ENCODE peak calls at places on chromosomes 2 and 18, in five cellular contexts. H is HCT116, L is K562, C is HepG2, N is H1. E is an unnamed sample.
A peak's percentile ranks its signal among the peaks of the same experiment; 100 is the strongest.

GRCh38 chr18:63907649-63908048 is at the start of gene SERPINB10:
- DNase-seq in H (no peak), L (no peak), C (no peak), N (no peak), E (no peak)

GRCh38 chr2:11669454-11670291 is at the start of gene NTSR2:
- DNase-seq in H (no peak), L (peak; percentile 21), C (peak; percentile 51), N (peak; percentile 65), E (peak; percentile 81)

GRCh38 chr18:41938445-41938844 is 16.6 kb upstream of the PIK3C3 start:
- DNase-seq in H (no peak), L (peak; percentile 20), C (no peak), N (no peak), E (no peak)

GRCh38 chr2:167140767-167141166 is 252.5 kb downstream of the XIRP2 start:
- DNase-seq in H (peak; percentile 71), L (no peak), C (peak; percentile 62), N (peak; percentile 2), E (no peak)

GRCh38 chr2:174781996-174782395 is 17.7 kb upstream of the CHRNA1 start:
- DNase-seq in H (no peak), L (no peak), C (no peak), N (no peak), E (no peak)

GRCh38 chr2:237774811-237775553 is 23.6 kb upstream of the RBM44 start:
- DNase-seq in H (peak; percentile 56), L (peak; percentile 52), C (peak; percentile 79), N (peak; percentile 7), E (peak; percentile 84)

GRCh38 chr18:47870605-47871004 is 59.9 kb downstream of the SMAD2 start:
- DNase-seq in H (no peak), L (no peak), C (no peak), N (no peak), E (no peak)

GRCh38 chr2:68413466-68413865 is 48.4 kb downstream of the PLEK start:
- DNase-seq in H (no peak), L (no peak), C (no peak), N (no peak), E (no peak)

GRCh38 chr18:61236476-61237057 is 96.7 kb upstream of the CDH20 start:
- DNase-seq in H (no peak), L (no peak), C (no peak), N (no peak), E (no peak)

GRCh38 chr2:101188683-101189405 is 37.7 kb upstream of the TBC1D8 start:
- DNase-seq in H (peak; percentile 21), L (peak; percentile 44), C (peak; percentile 70), N (no peak), E (no peak)

GRCh38 chr2:197804758-197805597 is 585 bp downstream of the PLCL1 start:
- DNase-seq in H (no peak), L (peak; percentile 43), C (no peak), N (no peak), E (peak; percentile 0)

GRCh38 chr2:31388736-31389135 is 25.8 kb downstream of the XDH start:
- DNase-seq in H (no peak), L (no peak), C (no peak), N (no peak), E (no peak)

GRCh38 chr18:35335861-35336260 is 8.4 kb downstream of the ZNF24 start:
- DNase-seq in H (no peak), L (no peak), C (no peak), N (no peak), E (no peak)

GRCh38 chr2:211093743-211094303 is 537.4 kb downstream of the CPS1 start:
- DNase-seq in H (peak; percentile 39), L (no peak), C (peak; percentile 62), N (no peak), E (peak; percentile 29)

GRCh38 chr2:37635359-37636208 is 35.9 kb downstream of the CDC42EP3 start:
- DNase-seq in H (no peak), L (no peak), C (no peak), N (no peak), E (no peak)

GRCh38 chr18:37900281-37900680 is 334.7 kb upstream of the CELF4 start:
- DNase-seq in H (no peak), L (no peak), C (no peak), N (no peak), E (no peak)

GRCh38 chr18:21242141-21243040 is at the start of gene GREB1L:
- DNase-seq in H (peak; percentile 27), L (no peak), C (peak; percentile 16), N (no peak), E (peak; percentile 76)

GRCh38 chr2:222239091-222239490 is 59.7 kb downstream of the PAX3 start:
- DNase-seq in H (no peak), L (no peak), C (no peak), N (no peak), E (no peak)

GRCh38 chr2:54503192-54503591 is 47.1 kb downstream of the SPTBN1 start:
- DNase-seq in H (no peak), L (peak; percentile 58), C (peak; percentile 52), N (no peak), E (peak; percentile 3)

GRCh38 chr2:221671515-221671914 is 99.4 kb upstream of the EPHA4 start:
- DNase-seq in H (no peak), L (no peak), C (no peak), N (no peak), E (no peak)

DNA sequence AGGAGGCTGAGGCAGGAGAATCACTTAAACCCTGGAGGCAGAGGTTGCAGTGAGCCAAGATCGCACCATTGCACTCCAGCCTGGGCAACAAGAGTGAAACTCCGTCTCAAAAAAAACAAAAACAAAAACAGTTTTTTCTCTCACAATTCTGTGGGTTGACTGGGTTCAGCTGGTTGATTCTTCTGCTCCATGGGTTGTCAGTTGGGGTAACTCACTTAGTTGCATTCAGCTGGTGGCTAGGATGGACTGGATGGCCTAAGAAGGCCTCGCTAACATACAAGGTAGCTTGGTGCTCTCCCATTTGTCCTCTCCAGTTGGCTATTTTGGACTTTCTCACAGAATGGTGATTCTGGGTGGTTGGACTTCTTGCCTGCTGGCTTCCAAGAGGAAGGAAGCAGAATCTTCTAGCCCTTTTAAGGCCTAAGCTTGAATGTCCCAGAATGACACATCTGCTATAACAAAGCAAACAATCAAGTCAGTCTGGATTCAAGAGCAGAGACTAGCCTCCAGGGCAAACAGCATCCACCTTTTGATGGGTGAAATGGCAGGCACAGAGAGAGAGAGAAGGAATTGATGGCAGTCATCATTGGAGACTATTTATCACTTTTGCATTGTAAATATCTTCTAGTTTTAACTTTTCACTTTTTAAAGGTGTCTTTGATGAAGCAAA is 17.9 kb downstream of the LAMA3 start:
- DNase-seq in H (no peak), L (no peak), C (no peak), N (no peak), E (peak; percentile 56)
- TF ChIP-seq JUND in H (no peak), L (no peak), C (no peak), N (no peak), E (no peak)

DNA sequence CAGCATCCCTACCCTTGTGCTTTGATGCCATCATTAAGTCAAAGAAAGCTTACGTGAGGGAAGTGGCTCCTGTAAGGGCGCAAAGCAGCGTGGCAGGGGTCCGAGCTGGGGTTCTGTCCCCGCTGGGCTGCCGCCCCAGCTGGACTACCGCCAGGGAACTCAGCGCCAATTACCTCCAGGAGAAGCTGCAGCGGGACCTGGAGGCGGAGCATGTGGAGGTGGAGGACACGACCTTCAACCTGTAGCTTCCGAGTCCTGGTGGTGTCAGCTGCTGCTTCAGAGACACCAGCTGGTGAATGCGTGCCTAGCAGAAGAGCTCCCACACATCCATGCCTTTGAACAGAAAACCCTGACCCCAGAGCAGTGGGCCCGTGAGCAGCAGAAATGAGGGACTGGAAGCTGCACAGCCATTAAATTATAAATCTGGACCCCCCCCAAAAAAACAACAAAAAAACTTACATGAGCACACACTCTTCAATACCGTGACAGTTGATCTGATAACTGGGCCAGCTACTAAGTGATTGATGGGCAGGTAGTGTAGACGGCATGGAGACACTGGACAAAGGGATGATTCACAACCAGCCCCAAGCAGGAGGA is 20.1 kb upstream of the YES1 start:
- DNase-seq in H (peak; percentile 29), L (peak; percentile 97), C (peak; percentile 91), N (no peak), E (peak; percentile 61)
- TF ChIP-seq JUND in H (no peak), L (no peak), C (no peak), N (no peak), E (no peak)

DNA sequence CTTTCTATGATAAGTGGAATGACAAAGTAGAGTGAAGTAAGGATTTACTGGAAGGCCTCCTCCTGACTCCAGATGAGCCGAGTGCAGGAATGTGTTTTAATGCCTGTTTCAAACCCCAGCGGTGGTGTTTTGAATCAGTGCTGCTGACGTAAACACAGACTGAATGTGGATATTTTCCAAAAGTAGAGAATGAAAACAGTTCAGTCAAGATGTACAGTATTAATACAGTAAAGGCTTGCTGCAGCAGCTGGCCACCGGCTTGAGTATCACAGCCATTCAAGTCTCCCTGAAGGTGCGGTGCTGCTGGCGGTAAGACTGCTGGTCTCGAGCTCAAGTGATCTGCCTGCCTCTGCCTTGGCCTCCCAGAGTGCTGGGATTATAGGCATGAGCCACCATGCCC is 46.7 kb downstream of the ARHGAP28 start:
- DNase-seq in H (no peak), L (no peak), C (no peak), N (no peak), E (no peak)
- TF ChIP-seq JUND in H (no peak), L (no peak), C (no peak), N (no peak), E (no peak)

GRCh38 chr2:25074826-25075225 is 33.0 kb downstream of the EFR3B start:
- DNase-seq in H (no peak), L (no peak), C (no peak), N (no peak), E (no peak)

GRCh38 chr2:25076749-25077148 is 34.9 kb downstream of the EFR3B start:
- DNase-seq in H (no peak), L (no peak), C (no peak), N (no peak), E (no peak)

GRCh38 chr2:25079050-25079635 is 37.3 kb downstream of the EFR3B start:
- DNase-seq in H (no peak), L (no peak), C (no peak), N (no peak), E (peak; percentile 60)

GRCh38 chr2:25077792-25078170 is 35.9 kb downstream of the EFR3B start:
- DNase-seq in H (no peak), L (no peak), C (no peak), N (no peak), E (no peak)

DNA sequence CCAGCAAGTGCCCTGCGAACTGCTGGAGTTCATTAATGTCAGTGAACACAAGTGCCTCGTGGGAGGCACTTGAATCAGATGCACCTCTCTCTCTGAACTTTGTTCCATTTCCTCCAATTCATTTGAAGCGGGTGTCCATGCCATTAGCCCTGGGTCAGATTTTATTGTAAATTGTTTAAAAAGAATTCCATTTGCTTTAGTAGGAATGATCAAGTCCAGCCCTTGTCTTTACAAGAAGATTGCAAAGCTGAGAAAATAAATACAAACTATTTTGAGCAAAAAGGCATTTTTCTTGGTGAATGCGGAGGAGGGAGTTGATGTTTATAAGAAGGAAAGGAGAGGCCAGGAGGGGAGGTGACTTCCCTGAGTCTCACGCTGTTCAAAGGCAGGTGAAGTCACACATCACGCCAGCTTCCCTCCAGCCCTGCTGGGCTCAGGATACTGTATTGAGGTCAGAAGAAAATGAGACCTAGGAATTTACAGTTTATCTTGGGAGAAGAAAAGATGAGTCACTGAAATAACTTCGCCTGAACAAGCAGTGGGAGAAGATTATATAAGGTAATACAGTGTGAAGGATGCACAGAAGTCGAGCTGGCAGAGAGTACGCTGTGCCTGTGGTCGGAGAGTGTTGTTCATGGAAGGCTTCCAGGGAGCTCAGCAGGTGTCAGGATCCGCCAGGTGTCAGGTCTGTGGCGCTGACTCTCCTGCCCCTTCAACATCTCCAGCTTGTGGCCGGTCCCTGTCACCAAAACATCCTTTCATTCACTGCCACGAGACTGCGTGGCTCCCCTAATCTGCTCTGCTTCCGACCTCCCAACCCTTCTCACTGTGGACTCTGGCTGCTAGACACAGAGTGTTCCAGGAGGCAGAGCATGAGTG is 36.5 kb downstream of the EFR3B start:
- DNase-seq in H (peak; percentile 24), L (no peak), C (peak; percentile 23), N (no peak), E (peak; percentile 76)
- TF ChIP-seq JUND in H (no peak), L (no peak), C (no peak), N (no peak), E (no peak)